ENCODE peak calls at places on chromosome 21, in eight cellular contexts. Q is testis, M is upper lobe of right lung, G is heart right ventricle, J is HCT116, Z is psoas muscle, K is cardiac fibroblast, C is heart left ventricle. X is an unnamed sample.
A peak's percentile ranks its signal among the peaks of the same experiment; 100 is the strongest.

GRCh38 chr21:46144464-46145070 is 10.8 kb downstream of the FTCD start:
- DNase-seq in Q (no peak), M (no peak), G (no peak), J (no peak), Z (peak; percentile 39), K (no peak), C (no peak), X (no peak)

GRCh38 chr21:46069166-46069565 is 28.7 kb upstream of the COL6A2 start:
- DNase-seq in Q (peak; percentile 13), M (no peak), G (no peak), J (no peak), Z (peak; percentile 15), K (no peak), C (no peak), X (no peak)

GRCh38 chr21:29258626-29259335 is 39.9 kb upstream of the BACH1 start:
- DNase-seq in Q (no peak), M (no peak), G (no peak), J (no peak), Z (no peak), K (peak; percentile 83), C (no peak), X (peak; percentile 84)

GRCh38 chr21:42537106-42537742 is 23.6 kb downstream of the SLC37A1 start:
- DNase-seq in Q (no peak), M (peak; percentile 44), G (no peak), J (no peak), Z (no peak), K (peak; percentile 18), C (no peak), X (peak; percentile 47)

GRCh38 chr21:33729631-33730030 is 87.3 kb downstream of the ITSN1 start:
- DNase-seq in Q (no peak), M (no peak), G (no peak), J (no peak), Z (no peak), K (no peak), C (no peak), X (no peak)

GRCh38 chr21:35593000-35593502 is 467.3 kb downstream of the SETD4 start:
- DNase-seq in Q (no peak), M (no peak), G (no peak), J (no peak), Z (no peak), K (peak; percentile 60), C (no peak), X (peak; percentile 66)

GRCh38 chr21:21003701-21004100 is 5.5 kb downstream of the NCAM2 start:
- DNase-seq in Q (no peak), M (no peak), G (no peak), J (peak; percentile 6), Z (no peak), K (peak; percentile 59), C (no peak), X (peak; percentile 69)

GRCh38 chr21:34511154-34511553 is 856 bp downstream of the KCNE1 start:
- DNase-seq in Q (no peak), M (no peak), G (no peak), J (no peak), Z (no peak), K (peak; percentile 50), C (no peak), X (no peak)

GRCh38 chr21:36093512-36093911 is 23.7 kb downstream of the CBR1 start:
- DNase-seq in Q (no peak), M (no peak), G (no peak), J (no peak), Z (no peak), K (no peak), C (no peak), X (no peak)

GRCh38 chr21:45382698-45383000 is 22.3 kb upstream of the COL18A1 start:
- DNase-seq in Q (no peak), M (no peak), G (no peak), J (no peak), Z (no peak), K (no peak), C (peak; percentile 4), X (no peak)

GRCh38 chr21:14241322-14241721 is 25.4 kb downstream of the RBM11 start:
- DNase-seq in Q (no peak), M (no peak), G (no peak), J (no peak), Z (no peak), K (no peak), C (no peak), X (no peak)

DNA sequence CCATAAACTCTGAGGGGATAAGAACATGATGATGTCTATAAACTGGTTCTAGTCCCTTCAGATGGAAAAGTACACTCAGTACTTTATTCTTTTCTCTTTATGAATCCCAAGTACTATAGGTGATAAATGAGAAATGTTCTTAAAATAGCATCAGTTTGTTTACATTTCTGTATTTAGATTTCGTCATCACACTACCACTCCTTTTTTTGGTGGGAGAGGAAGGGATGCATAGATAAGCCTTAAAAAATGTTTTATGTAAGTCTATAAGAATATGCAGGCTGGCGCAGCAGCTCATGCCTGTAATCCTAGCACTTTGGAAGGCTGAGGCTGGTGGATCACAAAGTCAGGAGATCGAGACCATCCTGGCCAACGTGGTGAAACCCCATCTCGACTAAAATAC is 144.8 kb downstream of the USP25 start:
- DNase-seq in Q (no peak), M (no peak), G (no peak), J (no peak), Z (no peak), K (peak; percentile 24), C (no peak), X (peak; percentile 59)
- TF ChIP-seq CTCF in Q (no peak), M (no peak), G (no peak), J (no peak), Z (no peak), K (no peak), C (no peak), X (no peak)

DNA sequence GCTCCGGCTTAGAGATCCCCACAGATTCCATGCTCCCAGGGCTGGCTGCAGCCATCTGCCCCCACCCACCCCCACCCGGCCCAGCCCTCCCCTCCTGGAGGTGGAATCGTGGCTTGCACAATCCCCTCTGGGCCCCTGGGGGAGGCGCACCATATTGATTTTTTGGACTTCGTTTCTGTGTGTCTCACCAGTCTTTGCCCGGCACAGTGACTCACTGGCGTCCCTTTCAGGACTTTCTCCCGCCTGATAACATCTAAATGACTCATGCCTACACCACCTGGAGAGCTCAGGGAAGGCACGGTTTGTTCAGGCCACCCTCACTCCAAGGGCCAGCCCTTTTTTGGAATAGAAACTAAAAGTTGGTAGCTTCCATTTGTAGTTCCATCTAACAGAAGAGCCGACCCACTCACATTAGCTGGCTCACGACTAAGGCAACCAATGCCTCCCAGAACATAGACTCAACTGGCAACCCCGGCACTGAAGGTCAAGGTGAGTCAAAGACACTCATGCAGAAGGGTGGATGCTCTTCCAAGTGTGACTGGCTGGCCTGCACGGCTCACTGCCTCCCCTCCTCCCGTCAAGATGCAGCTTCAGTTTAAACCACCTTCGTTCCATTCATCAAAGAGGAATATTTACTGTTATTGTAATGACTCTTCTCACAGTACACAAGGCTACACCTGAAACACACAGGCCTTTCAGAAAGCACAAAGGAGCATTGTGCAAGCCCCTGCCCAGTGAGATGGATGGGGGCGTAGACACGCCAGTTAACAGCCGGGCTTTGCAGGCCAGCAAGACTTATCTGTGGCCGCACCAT is 18.1 kb upstream of the ETS2 start:
- DNase-seq in Q (no peak), M (no peak), G (no peak), J (peak; percentile 97), Z (no peak), K (peak; percentile 90), C (no peak), X (peak; percentile 66)
- H3K4me3 ChIP-seq in Q (no peak overlapping the region), M (no peak overlapping the region), G (no peak overlapping the region), J (peak overlapping the region; percentile 24), Z (no peak overlapping the region), K (no peak overlapping the region), C (no peak overlapping the region), X (no peak overlapping the region)

DNA sequence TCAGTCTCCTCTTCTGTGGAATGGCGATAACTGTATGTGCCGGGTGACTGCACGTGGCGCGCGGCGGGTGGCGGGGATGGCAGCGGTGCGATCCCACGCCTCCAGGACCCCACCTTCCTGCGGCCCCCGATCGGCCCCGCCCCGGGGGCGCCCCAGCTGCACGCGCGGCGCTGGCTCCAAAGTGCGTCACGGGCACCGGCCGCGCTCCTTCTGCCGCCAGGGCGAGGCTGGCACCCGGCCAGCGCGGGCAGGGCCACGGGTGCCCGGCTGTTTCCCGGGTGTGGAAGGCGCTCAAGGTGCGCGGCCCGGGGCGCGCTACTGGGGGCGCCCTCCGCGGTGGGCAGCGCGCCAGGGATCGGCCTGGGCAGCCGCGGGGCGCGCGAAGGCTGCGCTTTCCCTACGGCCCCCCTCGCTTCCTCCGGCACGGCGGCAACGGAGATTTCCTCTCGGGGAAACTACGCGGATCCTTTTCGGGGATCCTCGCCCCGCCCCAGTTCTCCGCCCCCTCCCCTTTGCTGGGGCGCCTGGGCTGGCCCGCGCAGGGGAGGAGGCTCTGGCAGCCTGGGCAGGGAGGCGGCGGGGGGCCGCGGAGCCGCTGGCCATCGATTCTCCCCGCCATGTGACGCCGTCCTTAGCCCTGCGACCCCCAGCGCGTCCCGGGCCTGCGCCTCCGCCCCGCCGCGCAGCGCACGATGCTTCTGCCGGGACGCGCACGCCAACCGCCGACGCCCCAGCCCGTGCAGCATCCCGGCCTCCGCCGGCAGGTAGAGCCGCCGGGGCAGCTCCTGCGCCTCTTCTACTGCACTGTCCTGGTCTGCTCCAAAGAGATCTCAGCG is at the start of gene EVA1C:
- DNase-seq in Q (peak; percentile 60), M (peak; percentile 89), G (peak; percentile 80), J (no peak), Z (peak; percentile 84), K (peak; percentile 33), C (peak; percentile 77), X (peak; percentile 49)
- TF ChIP-seq CTCF in Q (no peak), M (peak; percentile 21), G (peak; percentile 50), J (peak; percentile 14), Z (peak; percentile 26), K (no peak), C (peak; percentile 32), X (no peak)

DNA sequence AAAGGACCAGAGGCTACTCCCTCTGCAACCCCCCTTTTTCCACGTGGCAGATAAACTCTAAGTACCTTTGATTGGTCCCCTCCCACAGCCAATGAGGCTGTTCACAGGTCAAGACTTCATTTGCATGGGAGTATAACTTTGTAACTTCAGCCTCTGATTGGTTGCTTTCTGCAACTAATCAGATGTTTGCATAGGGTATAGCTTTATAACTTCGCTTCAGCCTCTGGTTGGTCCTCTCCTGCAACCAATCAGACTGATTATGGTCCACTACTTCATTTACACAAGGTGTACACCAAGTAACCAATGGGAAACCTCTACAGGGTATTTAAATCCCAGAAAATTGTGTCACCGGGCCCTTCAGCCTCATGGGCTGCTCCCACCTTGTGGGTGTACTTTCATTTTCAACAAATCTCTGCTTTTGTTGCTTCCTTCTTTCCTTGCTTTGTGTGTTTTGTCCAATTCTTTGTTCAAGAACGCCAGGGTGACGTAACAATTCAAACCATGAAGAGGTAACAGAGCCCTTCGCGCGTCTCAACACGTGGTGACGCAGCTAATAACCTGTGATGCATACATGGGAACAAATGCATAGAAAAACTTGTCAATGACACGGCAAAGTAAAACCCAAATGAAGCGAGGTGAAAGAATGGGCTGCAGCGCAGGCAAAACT is 47.2 kb downstream of the VPS26C start:
- DNase-seq in Q (peak; percentile 12), M (no peak), G (no peak), J (no peak), Z (no peak), K (no peak), C (no peak), X (peak; percentile 19)
- H3K4me3 ChIP-seq in Q (peak overlapping the region; percentile 77), M (peak overlapping the region; percentile 60), G (peak overlapping the region; percentile 67), J (no peak overlapping the region), Z (peak overlapping the region; percentile 78), K (peak overlapping the region; percentile 67), C (peak overlapping the region; percentile 82), X (peak overlapping the region; percentile 71)

GRCh38 chr21:25189497-25189896 is 417.8 kb downstream of the MRPL39 start:
- DNase-seq in Q (no peak), M (no peak), G (no peak), J (no peak), Z (no peak), K (no peak), C (no peak), X (no peak)
- TF ChIP-seq CTCF in Q (no peak), M (no peak), G (no peak), J (no peak), Z (no peak), K (no peak), C (no peak), X (no peak)